ENCODE peak calls at places on chromosomes 3 and 15, in nine cellular contexts. K, M, B, O, C, Y, I, R and Q are unnamed samples.
A peak's percentile ranks its signal among the peaks of the same experiment; 100 is the strongest.

GRCh38 chr15:68414591-68414990 is 17.4 kb downstream of the ITGA11 start:
- DNase-seq in Y (peak; percentile 13), M (no peak), C (no peak), I (no peak), K (no peak), O (peak; percentile 9), R (no peak), B (no peak), Q (no peak)

GRCh38 chr3:120162400-120162799 is 68.2 kb upstream of the GSK3B start:
- DNase-seq in C (no peak), I (no peak), B (no peak), M (peak; percentile 52), R (no peak), K (peak; percentile 62), Y (no peak), O (no peak), Q (no peak)

GRCh38 chr3:42036483-42036823 is 54.7 kb upstream of the TRAK1 start:
- DNase-seq in C (peak; percentile 97), M (peak; percentile 88), K (peak; percentile 95), O (peak; percentile 49), I (peak; percentile 74), B (no peak), Y (peak; percentile 22), R (no peak), Q (peak; percentile 98)

GRCh38 chr3:155704771-155705559 is 39.9 kb downstream of the PLCH1 start:
- DNase-seq in I (peak; percentile 56), R (no peak), Y (no peak), M (no peak), C (no peak), K (no peak), B (no peak), O (no peak), Q (peak; percentile 88)

GRCh38 chr3:130772124-130772523 is 25.5 kb upstream of the PIK3R4 start:
- DNase-seq in K (no peak), I (no peak), C (no peak), B (no peak), M (no peak), O (no peak), R (no peak), Y (no peak), Q (no peak)

GRCh38 chr15:39438260-39438659 is 142.6 kb upstream of the THBS1 start:
- DNase-seq in M (no peak), K (no peak), R (no peak), C (no peak), Y (no peak), O (peak; percentile 55), B (no peak), I (no peak), Q (no peak)

GRCh38 chr15:69853572-69853971 is 244.1 kb downstream of the TLE3 start:
- DNase-seq in O (no peak), R (no peak), C (peak; percentile 85), I (peak; percentile 38), Y (no peak), K (peak; percentile 85), B (no peak), M (peak; percentile 65), Q (peak; percentile 86)

GRCh38 chr15:26066896-26067295 is 203.8 kb upstream of the ATP10A start:
- DNase-seq in Y (no peak), I (no peak), C (no peak), K (no peak), B (no peak), R (no peak), O (no peak), M (no peak), Q (no peak)

GRCh38 chr15:100681335-100681746 is 79.0 kb downstream of the ASB7 start:
- DNase-seq in K (peak; percentile 64), B (no peak), C (no peak), Y (peak; percentile 12), R (no peak), I (no peak), O (no peak), M (no peak), Q (no peak)

GRCh38 chr3:86990171-86990733 is 697 bp downstream of the VGLL3 start:
- DNase-seq in K (peak; percentile 47), C (no peak), B (no peak), O (no peak), Y (no peak), M (peak; percentile 42), I (no peak), R (peak; percentile 40), Q (no peak)

GRCh38 chr3:116863270-116863770 is 153.7 kb downstream of the TUSC7 start:
- DNase-seq in Y (no peak), C (no peak), M (no peak), K (no peak), B (no peak), O (no peak), R (no peak), I (no peak), Q (no peak)

GRCh38 chr3:162295323-162295983 is 798.8 kb downstream of the OTOL1 start:
- DNase-seq in I (peak; percentile 76), Y (no peak), C (peak; percentile 92), M (peak; percentile 91), K (peak; percentile 97), R (no peak), O (no peak), B (no peak), Q (peak; percentile 84)

GRCh38 chr3:46946856-46947544 is 29.5 kb downstream of the CCDC12 start:
- DNase-seq in M (peak; percentile 44), K (peak; percentile 30), R (peak; percentile 73), I (no peak), C (no peak), O (no peak), B (peak; percentile 67), Y (peak; percentile 57), Q (no peak)

GRCh38 chr3:112389961-112390360 is 57.0 kb downstream of the CD200 start:
- DNase-seq in M (peak; percentile 26), B (no peak), R (no peak), O (no peak), I (no peak), Y (no peak), C (no peak), K (peak; percentile 27), Q (no peak)

GRCh38 chr15:48411971-48412591 is 80.9 kb downstream of the DUT start:
- DNase-seq in O (no peak), K (peak; percentile 84), C (no peak), M (peak; percentile 71), R (no peak), Y (no peak), B (no peak), I (no peak), Q (no peak)

GRCh38 chr3:65945480-65945879 is 93.2 kb downstream of the MAGI1 start:
- DNase-seq in R (no peak), Y (no peak), M (no peak), B (no peak), O (no peak), I (no peak), C (no peak), K (peak; percentile 82), Q (no peak)

GRCh38 chr3:21645121-21645897 is 105.7 kb downstream of the ZNF385D start:
- DNase-seq in C (no peak), R (peak; percentile 42), B (no peak), O (peak; percentile 76), Y (no peak), M (peak; percentile 9), I (no peak), K (peak; percentile 60), Q (no peak)

GRCh38 chr15:44568338-44568737 is 31.4 kb downstream of the EIF3J start:
- DNase-seq in R (no peak), Y (no peak), K (no peak), B (no peak), C (no peak), I (no peak), M (no peak), O (no peak), Q (no peak)
- TF ChIP-seq CTCF in R (no peak), Y (no peak), K (no peak), B (no peak), C (no peak), I (no peak), M (no peak), O (no peak), Q (no peak)

GRCh38 chr3:5190147-5190791 is 2.8 kb downstream of the EDEM1 start:
- DNase-seq in C (no peak), O (no peak), K (no peak), M (no peak), R (no peak), Y (no peak), I (no peak), B (no peak), Q (no peak)
- H3K4me3 ChIP-seq in C (no peak overlapping the region), O (no peak overlapping the region), K (no peak overlapping the region), M (peak overlapping the region; percentile 3), R (peak overlapping the region; percentile 83), Y (peak overlapping the region; percentile 10), I (no peak overlapping the region), B (no peak overlapping the region), Q (peak overlapping the region; percentile 5)

GRCh38 chr15:64096486-64097431 is 977 bp downstream of the SNX1 start:
- DNase-seq in I (peak; percentile 9), Y (peak; percentile 41), M (peak; percentile 69), B (no peak), K (peak; percentile 49), O (no peak), R (no peak), C (no peak), Q (no peak)

GRCh38 chr15:64095431-64095794 is 369 bp upstream of the SNX1 start:
- DNase-seq in K (peak; percentile 22), Y (no peak), R (no peak), B (no peak), C (no peak), O (no peak), M (no peak), I (no peak), Q (no peak)

GRCh38 chr15:64093627-64094417 is at the start of gene CIAO2A:
- DNase-seq in K (peak; percentile 99), C (peak; percentile 99), I (peak; percentile 97), M (peak; percentile 99), Y (peak; percentile 98), B (peak; percentile 98), O (peak; percentile 96), R (peak; percentile 95), Q (peak; percentile 94)

GRCh38 chr15:64092864-64093626 is 593 bp downstream of the CIAO2A start:
- DNase-seq in O (peak; percentile 51), C (no peak), M (peak; percentile 75), R (peak; percentile 50), K (peak; percentile 58), Y (peak; percentile 67), B (peak; percentile 64), I (peak; percentile 53), Q (no peak)

DNA sequence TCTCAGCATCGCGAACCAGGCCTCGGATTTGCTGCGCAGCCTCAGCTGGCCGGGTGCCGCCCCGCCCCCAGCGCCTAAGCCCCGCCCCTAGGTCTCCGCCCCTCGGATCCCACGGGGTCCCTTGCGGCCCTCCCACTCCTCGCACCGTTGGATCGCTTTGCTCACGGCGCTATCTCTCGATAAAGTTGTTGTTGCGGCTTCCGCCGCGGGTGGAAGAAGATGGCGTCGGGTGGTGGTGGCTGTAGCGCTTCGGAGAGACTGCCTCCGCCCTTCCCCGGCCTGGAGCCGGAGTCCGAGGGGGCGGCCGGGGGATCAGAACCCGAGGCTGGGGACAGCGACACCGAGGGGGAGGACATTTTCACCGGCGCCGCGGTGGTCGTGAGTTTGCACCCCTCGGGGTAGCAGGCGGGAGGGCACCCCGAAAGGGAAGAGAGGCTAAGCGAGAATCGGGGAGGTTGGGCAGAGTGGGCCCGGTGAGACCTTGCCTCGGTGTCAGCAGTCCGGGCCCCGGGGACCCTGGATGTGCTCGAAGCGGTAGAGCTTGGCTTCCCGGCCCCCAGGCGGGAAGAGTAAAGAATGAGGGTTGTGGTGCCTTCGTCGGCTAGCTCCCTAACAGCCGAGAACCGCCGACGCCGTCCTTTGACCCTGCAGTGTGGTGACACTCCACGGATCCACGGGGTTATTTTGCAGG is at the start of gene SNX1:
- DNase-seq in O (peak; percentile 96), Y (peak; percentile 95), K (peak; percentile 95), M (peak; percentile 97), C (peak; percentile 63), I (peak; percentile 87), B (peak; percentile 94), R (peak; percentile 94), Q (peak; percentile 80)
- TF ChIP-seq CTCF in O (no peak), Y (no peak), K (no peak), M (no peak), C (no peak), I (peak; percentile 3), B (peak; percentile 65), R (no peak), Q (no peak)

GRCh38 chr3:134462236-134463059 is 23.3 kb downstream of the ANAPC13 start:
- DNase-seq in O (no peak), Y (no peak), M (peak; percentile 77), K (peak; percentile 76), I (no peak), C (no peak), B (no peak), R (no peak), Q (no peak)
- H3K4me3 ChIP-seq in O (no peak overlapping the region), Y (no peak overlapping the region), M (no peak overlapping the region), K (no peak overlapping the region), I (no peak overlapping the region), C (no peak overlapping the region), B (no peak overlapping the region), R (no peak overlapping the region), Q (no peak overlapping the region)